ENCODE peak calls at places on chromosomes 7 and 10, in five cellular contexts. One of them, this sample, is unnamed.

GRCh38 chr7:151231964-151232271 is 365 bp upstream of the CHPF2 start:
- DNase-seq in COR-L47: no peak
- DNase-seq in fibroblast of pulmonary artery: peak
- DNase-seq in LoVo: no peak
- DNase-seq in DMS79: no peak
- DNase-seq in this sample: no peak

GRCh38 chr7:2558620-2559282 is at the start of gene IQCE:
- DNase-seq in fibroblast of pulmonary artery: peak
- DNase-seq in DMS79: peak
- DNase-seq in LoVo: peak
- DNase-seq in COR-L47: peak
- DNase-seq in this sample: peak

GRCh38 chr7:128304212-128304611 is 39.5 kb downstream of the RBM28 start:
- DNase-seq in COR-L47: no peak
- DNase-seq in DMS79: peak
- DNase-seq in LoVo: no peak
- DNase-seq in fibroblast of pulmonary artery: no peak
- DNase-seq in this sample: no peak

GRCh38 chr10:132461683-132462231 is 64.8 kb downstream of the PWWP2B start:
- DNase-seq in LoVo: peak
- DNase-seq in fibroblast of pulmonary artery: no peak
- DNase-seq in DMS79: no peak
- DNase-seq in COR-L47: no peak
- DNase-seq in this sample: no peak

GRCh38 chr7:69213882-69214281 is 384.4 kb upstream of the AUTS2 start:
- DNase-seq in LoVo: no peak
- DNase-seq in DMS79: no peak
- DNase-seq in fibroblast of pulmonary artery: no peak
- DNase-seq in COR-L47: peak
- DNase-seq in this sample: no peak

GRCh38 chr10:87641065-87641464 is 18.6 kb upstream of the PAPSS2 start:
- DNase-seq in LoVo: no peak
- DNase-seq in COR-L47: no peak
- DNase-seq in fibroblast of pulmonary artery: no peak
- DNase-seq in DMS79: no peak
- DNase-seq in this sample: no peak

GRCh38 chr7:85023066-85023687 is 163.7 kb downstream of the SEMA3D start:
- DNase-seq in COR-L47: no peak
- DNase-seq in LoVo: peak
- DNase-seq in DMS79: no peak
- DNase-seq in fibroblast of pulmonary artery: peak
- DNase-seq in this sample: peak

GRCh38 chr7:81410471-81411117 is 359.3 kb downstream of the HGF start:
- DNase-seq in DMS79: peak
- DNase-seq in LoVo: peak
- DNase-seq in fibroblast of pulmonary artery: no peak
- DNase-seq in COR-L47: peak
- DNase-seq in this sample: no peak

GRCh38 chr7:77655836-77656455 is 40.3 kb upstream of the RSBN1L start:
- DNase-seq in DMS79: no peak
- DNase-seq in COR-L47: no peak
- DNase-seq in fibroblast of pulmonary artery: peak
- DNase-seq in LoVo: no peak
- DNase-seq in this sample: no peak

GRCh38 chr7:123824754-123825067 is 20.3 kb upstream of the HYAL4 start:
- DNase-seq in LoVo: no peak
- DNase-seq in fibroblast of pulmonary artery: no peak
- DNase-seq in DMS79: no peak
- DNase-seq in COR-L47: peak
- DNase-seq in this sample: no peak

GRCh38 chr7:69736411-69736810 is 138.1 kb downstream of the AUTS2 start:
- DNase-seq in COR-L47: no peak
- DNase-seq in DMS79: peak
- DNase-seq in LoVo: no peak
- DNase-seq in fibroblast of pulmonary artery: no peak
- DNase-seq in this sample: no peak

GRCh38 chr10:94146746-94147145 is 153.0 kb downstream of the PLCE1 start:
- DNase-seq in COR-L47: no peak
- DNase-seq in LoVo: no peak
- DNase-seq in fibroblast of pulmonary artery: no peak
- DNase-seq in DMS79: no peak
- DNase-seq in this sample: no peak

GRCh38 chr10:110368556-110368955 is 63.8 kb upstream of the SMNDC1 start:
- DNase-seq in fibroblast of pulmonary artery: no peak
- DNase-seq in DMS79: no peak
- DNase-seq in LoVo: no peak
- DNase-seq in COR-L47: no peak
- DNase-seq in this sample: no peak

GRCh38 chr10:114663631-114664030 is 5.6 kb upstream of the ABLIM1 start:
- DNase-seq in COR-L47: no peak
- DNase-seq in fibroblast of pulmonary artery: no peak
- DNase-seq in DMS79: no peak
- DNase-seq in LoVo: no peak
- DNase-seq in this sample: no peak

GRCh38 chr10:21359202-21359601 is 166.3 kb downstream of the SKIDA1 start:
- DNase-seq in COR-L47: no peak
- DNase-seq in fibroblast of pulmonary artery: no peak
- DNase-seq in LoVo: no peak
- DNase-seq in DMS79: no peak
- DNase-seq in this sample: no peak

GRCh38 chr10:60962946-60963345 is 19.0 kb upstream of the RHOBTB1 start:
- DNase-seq in COR-L47: no peak
- DNase-seq in fibroblast of pulmonary artery: peak
- DNase-seq in DMS79: no peak
- DNase-seq in LoVo: no peak
- DNase-seq in this sample: no peak

GRCh38 chr7:91632948-91633519 is 247.5 kb downstream of the MTERF1 start:
- DNase-seq in LoVo: no peak
- DNase-seq in COR-L47: peak
- DNase-seq in DMS79: no peak
- DNase-seq in fibroblast of pulmonary artery: no peak
- DNase-seq in this sample: no peak

GRCh38 chr7:6691609-6692106 is 15.1 kb downstream of the ZNF12 start:
- DNase-seq in LoVo: no peak
- DNase-seq in COR-L47: no peak
- DNase-seq in fibroblast of pulmonary artery: peak
- DNase-seq in DMS79: no peak
- DNase-seq in this sample: no peak

GRCh38 chr7:11261470-11261869 is 287.8 kb downstream of the PHF14 start:
- DNase-seq in COR-L47: peak
- DNase-seq in fibroblast of pulmonary artery: no peak
- DNase-seq in DMS79: peak
- DNase-seq in LoVo: peak
- DNase-seq in this sample: no peak

GRCh38 chr10:90905925-90906324 is 15.0 kb downstream of the ANKRD1 start:
- DNase-seq in fibroblast of pulmonary artery: no peak
- DNase-seq in DMS79: no peak
- DNase-seq in COR-L47: no peak
- DNase-seq in LoVo: no peak
- DNase-seq in this sample: no peak

GRCh38 chr7:144656960-144657359 is 178.9 kb downstream of the TPK1 start:
- DNase-seq in DMS79: no peak
- DNase-seq in COR-L47: no peak
- DNase-seq in fibroblast of pulmonary artery: no peak
- DNase-seq in LoVo: no peak
- DNase-seq in this sample: no peak

GRCh38 chr7:126411821-126412383 is 840.8 kb downstream of the GRM8 start:
- DNase-seq in LoVo: no peak
- DNase-seq in fibroblast of pulmonary artery: no peak
- DNase-seq in COR-L47: no peak
- DNase-seq in DMS79: no peak
- DNase-seq in this sample: no peak

GRCh38 chr7:127817466-127817865 is 165.5 kb downstream of the SND1 start:
- DNase-seq in COR-L47: no peak
- DNase-seq in DMS79: no peak
- DNase-seq in LoVo: no peak
- DNase-seq in fibroblast of pulmonary artery: no peak
- DNase-seq in this sample: no peak

GRCh38 chr10:79266543-79267312 is 80.5 kb upstream of the PPIF start:
- DNase-seq in LoVo: no peak
- DNase-seq in DMS79: no peak
- DNase-seq in COR-L47: no peak
- DNase-seq in fibroblast of pulmonary artery: peak
- DNase-seq in this sample: peak

GRCh38 chr10:45454859-45455258 is 80.8 kb downstream of the ALOX5 start:
- DNase-seq in fibroblast of pulmonary artery: no peak
- DNase-seq in DMS79: no peak
- DNase-seq in LoVo: no peak
- DNase-seq in COR-L47: no peak
- DNase-seq in this sample: no peak

GRCh38 chr10:45404087-45404769 is 30.2 kb downstream of the ALOX5 start:
- DNase-seq in COR-L47: no peak
- DNase-seq in DMS79: no peak
- DNase-seq in fibroblast of pulmonary artery: no peak
- DNase-seq in LoVo: no peak
- DNase-seq in this sample: no peak

GRCh38 chr7:55247466-55247865 is 117.7 kb upstream of the LANCL2 start:
- DNase-seq in COR-L47: no peak
- DNase-seq in fibroblast of pulmonary artery: no peak
- DNase-seq in DMS79: no peak
- DNase-seq in LoVo: no peak
- DNase-seq in this sample: no peak

GRCh38 chr7:13886356-13886755 is 103.1 kb downstream of the ETV1 start:
- DNase-seq in DMS79: no peak
- DNase-seq in LoVo: no peak
- DNase-seq in fibroblast of pulmonary artery: no peak
- DNase-seq in COR-L47: no peak
- DNase-seq in this sample: no peak

GRCh38 chr7:100156331-100157068 is 2.0 kb downstream of the TRAPPC14 start:
- DNase-seq in LoVo: no peak
- DNase-seq in COR-L47: no peak
- DNase-seq in fibroblast of pulmonary artery: no peak
- DNase-seq in DMS79: no peak
- DNase-seq in this sample: no peak

GRCh38 chr7:1607001-1607400 is 37.2 kb upstream of the PSMG3 start:
- DNase-seq in fibroblast of pulmonary artery: no peak
- DNase-seq in LoVo: no peak
- DNase-seq in DMS79: no peak
- DNase-seq in COR-L47: no peak
- DNase-seq in this sample: no peak

GRCh38 chr7:22980422-22980821 is 33.5 kb downstream of the HYCC1 start:
- DNase-seq in fibroblast of pulmonary artery: peak
- DNase-seq in LoVo: no peak
- DNase-seq in COR-L47: no peak
- DNase-seq in DMS79: no peak
- DNase-seq in this sample: peak

GRCh38 chr7:40584667-40585433 is 450.0 kb downstream of the SUGCT start:
- DNase-seq in fibroblast of pulmonary artery: no peak
- DNase-seq in COR-L47: no peak
- DNase-seq in DMS79: no peak
- DNase-seq in LoVo: no peak
- DNase-seq in this sample: peak

GRCh38 chr10:110919971-110920881 is 822 bp downstream of the SHOC2 start:
- DNase-seq in LoVo: peak
- DNase-seq in fibroblast of pulmonary artery: peak
- DNase-seq in DMS79: peak
- DNase-seq in COR-L47: peak
- DNase-seq in this sample: peak

GRCh38 chr7:56105508-56105907 is 768 bp downstream of the CHCHD2 start:
- DNase-seq in LoVo: peak
- DNase-seq in DMS79: peak
- DNase-seq in fibroblast of pulmonary artery: peak
- DNase-seq in COR-L47: peak
- DNase-seq in this sample: peak

GRCh38 chr7:128352138-128352537 is 8.4 kb upstream of the RBM28 start:
- DNase-seq in fibroblast of pulmonary artery: peak
- DNase-seq in LoVo: no peak
- DNase-seq in DMS79: no peak
- DNase-seq in COR-L47: no peak
- DNase-seq in this sample: no peak